ENCODE peak calls at places on chromosomes 11 and 22, in seven cellular contexts. L is AG10803; V is cardiac muscle cell; P is A549; Z is endodermal cell; X is astrocyte of the spinal cord; U is CD8-positive, alpha-beta T cell. R is an unnamed sample.

GRCh38 chr11:46529928-46530574 is 63.8 kb downstream of the AMBRA1 start:
- DNase-seq in Z (no peak), U (no peak), L (no peak), X (no peak), P (no peak), V (no peak), R (no peak)

GRCh38 chr22:23066200-23067022 is 3.9 kb upstream of the GNAZ start:
- DNase-seq in P (no peak), U (no peak), L (no peak), Z (peak; percentile 20), X (no peak), V (no peak), R (no peak)

GRCh38 chr11:130211144-130211543 is 51.6 kb downstream of the ST14 start:
- DNase-seq in V (no peak), P (no peak), U (no peak), L (no peak), Z (peak; percentile 28), X (no peak), R (no peak)

GRCh38 chr11:16789560-16790483 is 51.4 kb downstream of the C11orf58 start:
- DNase-seq in X (no peak), P (no peak), Z (no peak), V (no peak), L (no peak), U (no peak), R (no peak)

GRCh38 chr11:82194521-82194920 is 539.1 kb downstream of the FAM181B start:
- DNase-seq in Z (peak; percentile 59), L (no peak), P (no peak), X (no peak), U (no peak), V (no peak), R (no peak)

GRCh38 chr11:10496296-10496936 is 41.4 kb downstream of the AMPD3 start:
- DNase-seq in V (no peak), P (no peak), L (no peak), Z (peak; percentile 26), X (no peak), U (no peak), R (no peak)

GRCh38 chr11:70100283-70100610 is 22.1 kb downstream of the ANO1 start:
- DNase-seq in V (no peak), X (no peak), U (no peak), Z (no peak), P (no peak), L (no peak), R (no peak)

GRCh38 chr11:107583629-107584195 is 7.2 kb upstream of the ELMOD1 start:
- DNase-seq in P (no peak), Z (no peak), U (no peak), X (no peak), L (peak; percentile 27), V (no peak), R (peak; percentile 37)

GRCh38 chr11:11391796-11392195 is 38.7 kb upstream of the CSNK2A3 start:
- DNase-seq in Z (no peak), V (peak; percentile 88), X (peak; percentile 86), U (no peak), P (no peak), L (peak; percentile 77), R (peak; percentile 94)

GRCh38 chr11:57675176-57675941 is 7.4 kb downstream of the ZDHHC5 start:
- DNase-seq in V (no peak), L (no peak), U (no peak), Z (no peak), P (no peak), X (no peak), R (no peak)

GRCh38 chr11:112526699-112527410 is 266.2 kb upstream of the PLET1 start:
- DNase-seq in U (no peak), P (no peak), V (peak; percentile 11), L (peak; percentile 54), X (no peak), Z (peak; percentile 45), R (peak; percentile 2)

GRCh38 chr11:103326070-103326794 is 217.0 kb downstream of the DYNC2H1 start:
- DNase-seq in Z (peak; percentile 83), U (no peak), X (peak; percentile 82), L (peak; percentile 95), P (peak; percentile 6), V (peak; percentile 89), R (peak; percentile 84)

GRCh38 chr22:31818481-31819392 is 64.9 kb downstream of the DEPDC5 start:
- DNase-seq in U (no peak), V (peak; percentile 5), Z (no peak), X (peak; percentile 52), L (peak; percentile 55), P (no peak), R (peak; percentile 62)

GRCh38 chr22:46086577-46087335 is 63.6 kb upstream of the PPARA start:
- DNase-seq in L (peak; percentile 74), V (no peak), Z (no peak), X (no peak), P (no peak), U (no peak), R (peak; percentile 79)

GRCh38 chr11:112453601-112454577 is 193.2 kb upstream of the PLET1 start:
- DNase-seq in U (no peak), X (peak; percentile 8), V (peak; percentile 52), Z (peak; percentile 90), L (peak; percentile 21), P (peak; percentile 25), R (peak; percentile 58)

GRCh38 chr22:38927033-38927789 is 30.2 kb upstream of the APOBEC3A start:
- DNase-seq in P (peak; percentile 82), X (peak; percentile 46), V (peak; percentile 60), L (peak; percentile 38), U (no peak), Z (peak; percentile 93), R (peak; percentile 32)

GRCh38 chr11:130675917-130676316 is 227.5 kb downstream of the ADAMTS15 start:
- DNase-seq in X (no peak), P (no peak), L (peak; percentile 16), U (no peak), V (peak; percentile 39), Z (no peak), R (no peak)

GRCh38 chr11:102546923-102547471 is 16.4 kb upstream of the MMP7 start:
- DNase-seq in V (no peak), X (no peak), P (no peak), L (no peak), Z (no peak), U (no peak), R (no peak)

GRCh38 chr22:38729946-38730345 is 24.2 kb downstream of the GTPBP1 start:
- DNase-seq in U (no peak), P (no peak), V (no peak), Z (no peak), X (no peak), L (no peak), R (no peak)

GRCh38 chr11:94544582-94544831 is 786 bp downstream of the FUT4 start:
- DNase-seq in P (no peak), U (no peak), L (no peak), V (no peak), Z (no peak), X (no peak), R (no peak)

GRCh38 chr11:59550368-59550841 is 39.1 kb downstream of the OR4D9 start:
- DNase-seq in L (peak; percentile 95), V (peak; percentile 95), U (peak; percentile 74), P (peak; percentile 76), X (peak; percentile 95), Z (peak; percentile 98), R (peak; percentile 97)

GRCh38 chr11:41498726-41499125 is 39.3 kb upstream of the LRRC4C start:
- DNase-seq in Z (no peak), L (no peak), V (peak; percentile 42), U (no peak), X (peak; percentile 37), P (no peak), R (peak; percentile 8)

GRCh38 chr11:34865261-34865660 is 50.9 kb downstream of the APIP start:
- DNase-seq in U (no peak), X (no peak), Z (no peak), L (no peak), V (no peak), P (no peak), R (no peak)

GRCh38 chr11:34874202-34874601 is 42.0 kb downstream of the APIP start:
- DNase-seq in P (no peak), L (no peak), V (no peak), U (no peak), Z (no peak), X (no peak), R (no peak)

GRCh38 chr11:34870548-34871209 is 45.5 kb downstream of the APIP start:
- DNase-seq in X (no peak), P (no peak), V (no peak), Z (no peak), L (no peak), U (no peak), R (no peak)

GRCh38 chr11:34866375-34866774 is 49.8 kb downstream of the APIP start:
- DNase-seq in P (no peak), X (no peak), Z (no peak), V (peak; percentile 80), U (no peak), L (peak; percentile 85), R (peak; percentile 72)

GRCh38 chr11:34869425-34869824 is 46.8 kb downstream of the APIP start:
- DNase-seq in U (no peak), X (no peak), L (no peak), P (no peak), Z (peak; percentile 75), V (no peak), R (no peak)
- TF ChIP-seq CTCF in U (no peak), X (peak; percentile 16), L (no peak), P (no peak), Z (peak; percentile 73), V (no peak), R (peak; percentile 24)

DNA sequence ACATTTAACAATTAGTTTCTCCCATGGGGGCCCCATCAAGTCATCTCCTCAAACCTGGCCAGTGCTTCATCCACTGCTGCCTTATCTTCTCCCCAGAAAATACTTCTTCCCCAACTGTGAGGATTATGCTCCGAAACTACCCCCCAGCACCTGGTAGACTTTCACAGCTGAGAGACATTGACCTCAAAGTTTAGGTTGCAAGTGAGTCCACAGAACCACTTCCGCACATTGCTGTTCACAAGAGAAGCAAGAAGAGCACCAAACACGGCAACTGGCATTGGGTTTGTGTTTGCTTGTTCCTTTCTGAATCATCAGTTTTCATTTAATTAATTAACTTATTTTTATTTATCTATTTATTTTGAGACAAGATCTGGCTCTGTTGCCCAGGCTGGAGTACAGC is 6.1 kb downstream of the MCHR1 start:
- DNase-seq in L (no peak), V (no peak), U (no peak), Z (no peak), P (no peak), X (no peak), R (no peak)
- H3K4me3 ChIP-seq in L (no peak overlapping the region), V (no peak overlapping the region), U (peak overlapping the region; percentile 59), Z (peak overlapping the region; percentile 0), P (no peak overlapping the region), X (no peak overlapping the region), R (no peak overlapping the region)

DNA sequence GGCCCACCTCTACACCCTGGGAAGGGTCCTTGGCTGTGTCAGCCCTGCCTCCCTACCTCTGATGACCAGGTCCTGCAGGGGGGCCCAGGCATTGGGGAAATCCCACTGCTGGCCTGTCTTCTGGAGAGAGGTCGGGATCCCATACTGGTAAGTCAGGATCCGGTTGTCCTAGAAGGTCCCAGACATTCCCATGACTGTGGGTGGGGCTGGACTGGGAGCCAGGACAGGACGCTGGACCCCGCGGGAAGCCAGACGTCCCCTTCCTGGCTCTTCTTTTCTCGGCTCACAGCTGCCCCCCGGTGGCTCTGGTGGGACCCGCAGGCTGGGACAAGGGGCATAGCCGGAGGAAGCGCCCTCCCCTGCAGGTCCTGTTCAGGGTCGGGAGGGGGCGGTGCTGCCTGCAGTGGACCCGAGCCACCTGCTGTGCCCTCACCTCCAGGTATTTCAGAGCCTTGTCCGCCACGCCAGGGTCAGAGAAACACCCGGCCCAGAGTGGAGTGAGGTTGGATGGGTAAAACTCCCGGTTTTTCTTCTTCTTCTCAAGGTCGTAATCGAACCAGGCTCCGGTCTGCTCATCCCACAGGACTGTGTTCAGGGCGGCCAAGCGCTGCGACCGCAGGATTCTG is 20.0 kb downstream of the TREH start:
- DNase-seq in V (peak; percentile 85), U (peak; percentile 80), P (peak; percentile 87), L (peak; percentile 68), Z (peak; percentile 99), X (peak; percentile 83), R (peak; percentile 75)
- TF ChIP-seq CTCF in V (peak; percentile 95), U (peak; percentile 99), P (peak; percentile 72), L (peak; percentile 85), Z (peak; percentile 98), X (peak; percentile 95), R (peak; percentile 72)

GRCh38 chr22:19761500-19762314 is 1.1 kb downstream of the TBX1 start:
- DNase-seq in L (peak; percentile 36), U (no peak), Z (peak; percentile 73), V (no peak), X (no peak), P (no peak), R (peak; percentile 34)
- H3K4me3 ChIP-seq in L (peak overlapping the region; percentile 74), U (no peak overlapping the region), Z (no peak overlapping the region), V (no peak overlapping the region), X (no peak overlapping the region), P (peak overlapping the region; percentile 36), R (peak overlapping the region; percentile 37)

R was measured in fibroblast of mammary gland.